ENCODE peak calls at places on chromosomes 12 and 14, in five cellular contexts. H, X, Q, V and W are unnamed samples.

GRCh38 chr14:44803239-44803905 is 158.4 kb downstream of the KLHL28 start:
- DNase-seq in Q (peak), H (peak), X (no peak), V (peak), W (no peak)

GRCh38 chr14:29222671-29223268 is 456.2 kb downstream of the FOXG1 start:
- DNase-seq in Q (peak), V (no peak), H (no peak), X (no peak), W (no peak)

GRCh38 chr14:24897793-24898192 is 152.2 kb downstream of the STXBP6 start:
- DNase-seq in V (no peak), H (no peak), Q (no peak), X (no peak), W (no peak)

GRCh38 chr12:19390208-19390607 is 49.1 kb upstream of the AEBP2 start:
- DNase-seq in V (no peak), H (no peak), X (no peak), Q (peak), W (no peak)

GRCh38 chr14:94375552-94376107 is 12.8 kb downstream of the SERPINA1 start:
- DNase-seq in Q (no peak), V (no peak), X (no peak), H (no peak), W (no peak)

GRCh38 chr12:122895757-122896636 is at the start of gene VPS37B:
- DNase-seq in H (peak), V (no peak), Q (peak), X (peak), W (peak)

GRCh38 chr14:69069020-69069421 is 83.9 kb downstream of the DCAF5 start:
- DNase-seq in H (no peak), Q (peak), X (no peak), V (no peak), W (no peak)

GRCh38 chr12:30811966-30812365 is 57.2 kb upstream of the CAPRIN2 start:
- DNase-seq in X (no peak), Q (no peak), H (no peak), V (no peak), W (no peak)

GRCh38 chr12:104680070-104680469 is 223.3 kb downstream of the CHST11 start:
- DNase-seq in Q (peak), H (peak), V (peak), X (no peak), W (no peak)

GRCh38 chr12:39188689-39189088 is 254.2 kb downstream of the KIF21A start:
- DNase-seq in V (no peak), H (no peak), Q (no peak), X (no peak), W (no peak)

GRCh38 chr12:95429172-95429510 is 44.8 kb upstream of the METAP2 start:
- DNase-seq in X (no peak), H (no peak), Q (no peak), V (no peak), W (no peak)

GRCh38 chr12:1619599-1619998 is 9.4 kb upstream of the WNT5B start:
- DNase-seq in Q (no peak), V (no peak), H (no peak), X (no peak), W (no peak)

GRCh38 chr14:90235179-90235976 is 21.0 kb upstream of the PSMC1 start:
- DNase-seq in H (peak), Q (peak), X (peak), V (peak), W (peak)

GRCh38 chr12:89768586-89769482 is 60.2 kb upstream of the ATP2B1 start:
- DNase-seq in V (no peak), X (no peak), H (peak), Q (peak), W (no peak)

GRCh38 chr14:68312300-68312699 is 480.6 kb downstream of the ZFP36L1 start:
- DNase-seq in X (no peak), Q (no peak), V (no peak), H (no peak), W (no peak)

GRCh38 chr14:22185191-22185590 is 403.8 kb downstream of the DAD1 start:
- DNase-seq in H (no peak), V (peak), X (no peak), Q (peak), W (no peak)
- TF ChIP-seq CTCF in H (no peak), V (peak), X (no peak), Q (peak), W (no peak)

GRCh38 chr12:52415870-52416750 is 10.0 kb upstream of the KRT82 start:
- DNase-seq in H (no peak), V (no peak), Q (peak), X (no peak), W (no peak)
- TF ChIP-seq CTCF in H (no peak), V (no peak), Q (no peak), X (no peak), W (no peak)

DNA sequence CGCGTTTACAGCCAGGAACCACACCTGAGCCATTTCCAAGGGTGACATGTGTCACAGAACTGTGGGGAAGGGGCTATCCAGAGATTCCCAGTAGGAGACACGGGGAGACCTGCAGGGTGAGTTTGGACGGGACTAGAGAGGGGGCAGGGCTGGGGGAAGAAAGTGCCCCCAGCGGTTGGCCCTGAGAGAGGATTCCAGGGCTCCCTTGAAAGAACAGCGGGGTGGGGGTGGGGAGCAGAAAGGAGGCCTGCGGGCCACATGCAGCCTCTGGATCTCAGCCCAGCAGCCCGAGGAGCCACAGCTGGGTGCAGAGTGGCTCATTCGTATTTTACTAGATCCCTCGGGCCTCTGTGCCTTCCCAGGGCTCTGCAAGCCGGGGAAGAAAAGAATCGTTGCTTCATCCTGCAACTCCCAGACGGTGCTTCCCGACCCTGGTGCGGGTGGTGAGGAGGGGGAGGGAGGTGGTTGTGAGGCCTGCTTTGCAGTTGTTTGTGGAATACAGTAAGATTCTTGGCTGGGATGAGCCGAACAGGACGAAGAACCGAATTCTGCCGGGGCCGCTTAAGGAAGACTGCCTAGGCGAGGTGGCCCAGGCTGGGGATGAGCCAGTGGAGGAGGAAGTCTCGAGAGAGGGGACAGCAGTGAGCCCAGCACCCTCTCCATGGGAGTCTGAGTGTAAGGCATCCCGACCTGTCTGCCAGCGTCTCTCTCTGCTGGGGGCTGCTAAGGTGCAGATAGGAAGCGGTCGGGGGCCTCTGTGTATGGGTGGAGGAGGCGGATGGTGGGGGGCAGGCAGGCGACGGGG is 36.1 kb upstream of the ANKRD9 start:
- DNase-seq in Q (peak), H (no peak), X (no peak), V (no peak), W (peak)
- TF ChIP-seq CTCF in Q (no peak), H (no peak), X (no peak), V (no peak), W (no peak)

GRCh38 chr14:55157080-55157479 is 28.0 kb downstream of the LGALS3 start:
- DNase-seq in V (no peak), Q (no peak), H (no peak), X (no peak), W (no peak)

GRCh38 chr14:55158412-55158811 is 29.4 kb downstream of the LGALS3 start:
- DNase-seq in Q (no peak), H (no peak), X (no peak), V (no peak), W (no peak)

GRCh38 chr14:55160989-55161388 is 30.4 kb downstream of the DLGAP5 start:
- DNase-seq in Q (peak), X (no peak), V (peak), H (peak), W (no peak)
- TF ChIP-seq CTCF in Q (peak), X (no peak), V (peak), H (peak), W (no peak)

DNA sequence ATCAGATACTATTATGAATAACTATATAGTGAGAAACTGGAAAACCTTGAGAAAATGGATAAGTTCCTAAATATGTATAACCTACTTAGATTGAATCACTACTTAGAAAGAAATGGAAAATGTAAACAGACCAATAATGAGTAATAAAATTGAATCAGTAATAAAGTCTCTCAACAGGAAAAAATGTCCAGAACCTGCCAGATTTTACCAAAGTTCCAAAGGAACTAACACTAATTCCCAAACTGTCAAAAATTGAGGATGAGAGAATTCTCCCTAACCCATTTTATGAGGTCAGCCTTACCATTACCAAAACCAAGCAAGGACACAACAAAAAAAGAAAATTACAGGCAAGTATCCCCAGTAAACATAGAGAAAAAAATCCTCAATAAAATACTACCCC is 272.0 kb downstream of the RPAP3 start:
- DNase-seq in H (no peak), X (no peak), Q (peak), V (no peak), W (no peak)
- TF ChIP-seq CTCF in H (no peak), X (no peak), Q (no peak), V (no peak), W (no peak)